ENCODE peak calls at places on chromosomes 3 and 15, in eight cellular contexts. One of them, this sample, is unnamed.

GRCh38 chr3:43079536-43080332 is 26.1 kb downstream of the POMGNT2 start:
- DNase-seq in uterus: no peak
- DNase-seq in adrenal gland: no peak
- DNase-seq in K562: no peak
- DNase-seq in lung: no peak
- DNase-seq in coronary artery: no peak
- DNase-seq in ascending aorta: no peak
- DNase-seq in heart left ventricle: no peak
- DNase-seq in this sample: no peak

GRCh38 chr3:134334231-134334900 is 39.9 kb downstream of the AMOTL2 start:
- DNase-seq in coronary artery: peak; percentile 85
- DNase-seq in heart left ventricle: no peak
- DNase-seq in uterus: no peak
- DNase-seq in ascending aorta: no peak
- DNase-seq in K562: no peak
- DNase-seq in lung: no peak
- DNase-seq in adrenal gland: no peak
- DNase-seq in this sample: no peak

GRCh38 chr3:210649-211048 is 14.1 kb downstream of the CHL1 start:
- DNase-seq in coronary artery: no peak
- DNase-seq in lung: no peak
- DNase-seq in uterus: no peak
- DNase-seq in heart left ventricle: no peak
- DNase-seq in K562: no peak
- DNase-seq in adrenal gland: no peak
- DNase-seq in ascending aorta: no peak
- DNase-seq in this sample: no peak

GRCh38 chr3:50606596-50606995 is 5.0 kb downstream of the CISH start:
- DNase-seq in heart left ventricle: no peak
- DNase-seq in uterus: no peak
- DNase-seq in lung: no peak
- DNase-seq in ascending aorta: no peak
- DNase-seq in coronary artery: no peak
- DNase-seq in K562: no peak
- DNase-seq in adrenal gland: no peak
- DNase-seq in this sample: peak; percentile 48

GRCh38 chr15:49135893-49136292 is 19.5 kb downstream of the COPS2 start:
- DNase-seq in K562: no peak
- DNase-seq in lung: no peak
- DNase-seq in uterus: no peak
- DNase-seq in adrenal gland: no peak
- DNase-seq in ascending aorta: no peak
- DNase-seq in heart left ventricle: no peak
- DNase-seq in coronary artery: no peak
- DNase-seq in this sample: no peak

GRCh38 chr3:12750658-12751071 is 8.4 kb downstream of the TMEM40 start:
- DNase-seq in lung: no peak
- DNase-seq in uterus: peak; percentile 29
- DNase-seq in coronary artery: no peak
- DNase-seq in K562: no peak
- DNase-seq in adrenal gland: no peak
- DNase-seq in heart left ventricle: no peak
- DNase-seq in ascending aorta: no peak
- DNase-seq in this sample: no peak

GRCh38 chr3:133699467-133699866 is 37.7 kb upstream of the TOPBP1 start:
- DNase-seq in uterus: no peak
- DNase-seq in heart left ventricle: no peak
- DNase-seq in K562: no peak
- DNase-seq in ascending aorta: no peak
- DNase-seq in adrenal gland: no peak
- DNase-seq in coronary artery: no peak
- DNase-seq in lung: no peak
- DNase-seq in this sample: no peak

GRCh38 chr3:180828001-180828720 is 84.3 kb upstream of the FXR1 start:
- DNase-seq in heart left ventricle: no peak
- DNase-seq in lung: no peak
- DNase-seq in K562: no peak
- DNase-seq in uterus: no peak
- DNase-seq in ascending aorta: no peak
- DNase-seq in adrenal gland: no peak
- DNase-seq in coronary artery: no peak
- DNase-seq in this sample: no peak

GRCh38 chr3:46372492-46373359 is 2.0 kb downstream of the CCR5 start:
- DNase-seq in uterus: no peak
- DNase-seq in heart left ventricle: no peak
- DNase-seq in ascending aorta: no peak
- DNase-seq in adrenal gland: no peak
- DNase-seq in lung: no peak
- DNase-seq in K562: no peak
- DNase-seq in coronary artery: no peak
- DNase-seq in this sample: no peak

GRCh38 chr3:13782501-13782900 is 97.4 kb downstream of the WNT7A start:
- DNase-seq in K562: no peak
- DNase-seq in ascending aorta: no peak
- DNase-seq in coronary artery: no peak
- DNase-seq in uterus: no peak
- DNase-seq in heart left ventricle: no peak
- DNase-seq in adrenal gland: no peak
- DNase-seq in lung: no peak
- DNase-seq in this sample: no peak

GRCh38 chr3:187450791-187451190 is 82.6 kb downstream of the RTP4 start:
- DNase-seq in adrenal gland: no peak
- DNase-seq in heart left ventricle: no peak
- DNase-seq in K562: no peak
- DNase-seq in uterus: no peak
- DNase-seq in coronary artery: no peak
- DNase-seq in lung: no peak
- DNase-seq in ascending aorta: no peak
- DNase-seq in this sample: no peak

GRCh38 chr15:72118400-72118978 is at the start of gene SENP8:
- DNase-seq in heart left ventricle: no peak
- DNase-seq in lung: no peak
- DNase-seq in ascending aorta: no peak
- DNase-seq in coronary artery: no peak
- DNase-seq in uterus: no peak
- DNase-seq in adrenal gland: no peak
- DNase-seq in K562: peak; percentile 83
- DNase-seq in this sample: no peak

GRCh38 chr3:133535971-133536634 is 37.4 kb upstream of the CDV3 start:
- DNase-seq in heart left ventricle: no peak
- DNase-seq in adrenal gland: peak; percentile 63
- DNase-seq in ascending aorta: no peak
- DNase-seq in lung: no peak
- DNase-seq in K562: no peak
- DNase-seq in uterus: no peak
- DNase-seq in coronary artery: no peak
- DNase-seq in this sample: no peak

GRCh38 chr3:128473180-128473519 is 6.5 kb upstream of the DNAJB8 start:
- DNase-seq in K562: peak; percentile 24
- DNase-seq in lung: no peak
- DNase-seq in adrenal gland: no peak
- DNase-seq in coronary artery: no peak
- DNase-seq in heart left ventricle: no peak
- DNase-seq in ascending aorta: no peak
- DNase-seq in uterus: no peak
- DNase-seq in this sample: no peak

GRCh38 chr15:91468861-91469260 is 368.8 kb downstream of the SV2B start:
- DNase-seq in lung: no peak
- DNase-seq in uterus: no peak
- DNase-seq in ascending aorta: no peak
- DNase-seq in heart left ventricle: no peak
- DNase-seq in K562: no peak
- DNase-seq in adrenal gland: no peak
- DNase-seq in coronary artery: no peak
- DNase-seq in this sample: no peak

GRCh38 chr15:94306700-94307650 is 75.6 kb downstream of the MCTP2 start:
- DNase-seq in adrenal gland: no peak
- DNase-seq in K562: no peak
- DNase-seq in ascending aorta: no peak
- DNase-seq in uterus: no peak
- DNase-seq in coronary artery: no peak
- DNase-seq in lung: no peak
- DNase-seq in heart left ventricle: no peak
- DNase-seq in this sample: no peak

GRCh38 chr3:85939026-85939616 is 980.3 kb downstream of the CADM2 start:
- DNase-seq in lung: no peak
- DNase-seq in adrenal gland: no peak
- DNase-seq in uterus: no peak
- DNase-seq in coronary artery: no peak
- DNase-seq in K562: no peak
- DNase-seq in ascending aorta: no peak
- DNase-seq in heart left ventricle: no peak
- DNase-seq in this sample: no peak

GRCh38 chr3:16899919-16900318 is 15.2 kb downstream of the PLCL2 start:
- DNase-seq in uterus: no peak
- DNase-seq in coronary artery: no peak
- DNase-seq in ascending aorta: no peak
- DNase-seq in lung: no peak
- DNase-seq in heart left ventricle: no peak
- DNase-seq in K562: no peak
- DNase-seq in adrenal gland: no peak
- DNase-seq in this sample: no peak

GRCh38 chr3:139732729-139733128 is 55.0 kb upstream of the NMNAT3 start:
- DNase-seq in uterus: no peak
- DNase-seq in ascending aorta: no peak
- DNase-seq in adrenal gland: no peak
- DNase-seq in lung: no peak
- DNase-seq in coronary artery: no peak
- DNase-seq in K562: no peak
- DNase-seq in heart left ventricle: no peak
- DNase-seq in this sample: no peak

GRCh38 chr15:94205366-94205765 is 26.0 kb upstream of the MCTP2 start:
- DNase-seq in lung: no peak
- DNase-seq in adrenal gland: no peak
- DNase-seq in ascending aorta: no peak
- DNase-seq in uterus: no peak
- DNase-seq in coronary artery: no peak
- DNase-seq in K562: no peak
- DNase-seq in heart left ventricle: no peak
- DNase-seq in this sample: no peak

GRCh38 chr3:160678447-160678846 is 1.5 kb downstream of the ARL14 start:
- DNase-seq in uterus: no peak
- DNase-seq in coronary artery: no peak
- DNase-seq in K562: no peak
- DNase-seq in heart left ventricle: no peak
- DNase-seq in adrenal gland: no peak
- DNase-seq in lung: no peak
- DNase-seq in ascending aorta: no peak
- DNase-seq in this sample: no peak

GRCh38 chr3:193947636-193948035 is 188.3 kb upstream of the HES1 start:
- DNase-seq in uterus: no peak
- DNase-seq in ascending aorta: no peak
- DNase-seq in adrenal gland: no peak
- DNase-seq in K562: no peak
- DNase-seq in heart left ventricle: no peak
- DNase-seq in lung: no peak
- DNase-seq in coronary artery: no peak
- DNase-seq in this sample: no peak

GRCh38 chr3:53154731-53155320 is 6.2 kb upstream of the PRKCD start:
- DNase-seq in adrenal gland: peak; percentile 72
- DNase-seq in coronary artery: no peak
- DNase-seq in lung: no peak
- DNase-seq in heart left ventricle: no peak
- DNase-seq in uterus: no peak
- DNase-seq in ascending aorta: no peak
- DNase-seq in K562: no peak
- DNase-seq in this sample: no peak

DNA sequence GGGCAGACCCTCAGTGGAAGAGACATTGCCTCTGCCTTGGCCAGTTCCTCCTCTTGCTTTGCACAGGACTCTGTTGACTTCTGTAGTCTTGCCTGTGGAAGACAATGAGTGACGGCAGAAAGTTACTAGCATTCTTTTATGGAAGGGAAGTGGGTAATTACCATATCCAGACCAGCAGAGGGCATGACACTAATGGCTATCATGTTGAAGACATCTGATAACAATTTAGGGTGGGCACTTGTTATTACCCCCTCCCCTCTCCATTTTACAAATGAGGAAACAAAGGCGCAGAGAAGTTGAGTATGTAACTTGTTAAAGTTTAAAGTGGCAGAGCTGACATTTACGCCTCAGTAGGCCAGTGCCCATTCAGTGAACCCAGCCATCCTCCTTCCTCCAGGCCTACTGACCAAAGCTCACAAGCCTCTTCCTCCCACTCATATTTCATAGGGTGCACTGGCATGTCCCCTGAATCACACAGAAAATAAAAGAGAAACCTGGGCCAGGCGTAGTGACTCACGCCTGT is 48.2 kb upstream of the FMN1 start:
- DNase-seq in coronary artery: no peak
- DNase-seq in K562: peak; percentile 17
- DNase-seq in ascending aorta: no peak
- DNase-seq in lung: no peak
- DNase-seq in adrenal gland: no peak
- DNase-seq in heart left ventricle: no peak
- DNase-seq in uterus: no peak
- DNase-seq in this sample: no peak
- TF ChIP-seq CTCF in coronary artery: no peak
- TF ChIP-seq CTCF in K562: peak; percentile 43
- TF ChIP-seq CTCF in ascending aorta: no peak
- TF ChIP-seq CTCF in lung: no peak
- TF ChIP-seq CTCF in adrenal gland: peak; percentile 18
- TF ChIP-seq CTCF in heart left ventricle: peak; percentile 18
- TF ChIP-seq CTCF in uterus: no peak
- TF ChIP-seq CTCF in this sample: no peak

GRCh38 chr15:31391687-31392671 is 65.3 kb downstream of the KLF13 start:
- DNase-seq in lung: peak; percentile 83
- DNase-seq in heart left ventricle: peak; percentile 92
- DNase-seq in adrenal gland: peak; percentile 81
- DNase-seq in K562: peak; percentile 89
- DNase-seq in coronary artery: peak; percentile 92
- DNase-seq in uterus: peak; percentile 80
- DNase-seq in ascending aorta: peak; percentile 67
- DNase-seq in this sample: peak; percentile 70
- H3K27ac ChIP-seq in lung: peak overlapping the region; percentile 99
- H3K27ac ChIP-seq in heart left ventricle: peak overlapping the region; percentile 97
- H3K27ac ChIP-seq in adrenal gland: peak overlapping the region; percentile 60
- H3K27ac ChIP-seq in K562: no peak overlapping the region
- H3K27ac ChIP-seq in coronary artery: peak overlapping the region; percentile 99
- H3K27ac ChIP-seq in uterus: peak overlapping the region; percentile 90
- H3K27ac ChIP-seq in ascending aorta: peak overlapping the region; percentile 96
- H3K27ac ChIP-seq in this sample: peak overlapping the region; percentile 8

DNA sequence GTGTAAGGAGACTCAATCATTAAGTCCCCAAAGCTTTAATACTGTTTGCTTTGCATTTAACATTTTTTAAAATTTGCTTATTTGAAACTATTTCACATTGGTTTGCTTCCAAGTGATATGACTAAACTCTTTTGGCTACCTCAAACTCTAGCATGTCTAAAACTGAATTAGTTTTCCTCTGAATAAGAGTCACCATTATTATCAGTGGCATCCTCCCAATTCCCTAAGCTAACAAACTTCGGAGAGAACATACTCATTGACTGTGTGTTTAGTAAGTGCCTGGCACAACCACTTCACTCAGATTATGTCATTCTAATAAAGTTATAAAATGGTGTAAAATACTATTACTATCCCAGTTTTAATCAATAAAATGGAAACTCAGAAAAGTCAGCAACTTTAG is 21.9 kb downstream of the ATOSA start:
- DNase-seq in K562: no peak
- DNase-seq in ascending aorta: no peak
- DNase-seq in lung: no peak
- DNase-seq in heart left ventricle: no peak
- DNase-seq in adrenal gland: peak; percentile 28
- DNase-seq in coronary artery: no peak
- DNase-seq in uterus: no peak
- DNase-seq in this sample: no peak
- TF ChIP-seq CTCF in K562: no peak
- TF ChIP-seq CTCF in ascending aorta: no peak
- TF ChIP-seq CTCF in lung: no peak
- TF ChIP-seq CTCF in heart left ventricle: no peak
- TF ChIP-seq CTCF in adrenal gland: no peak
- TF ChIP-seq CTCF in coronary artery: no peak
- TF ChIP-seq CTCF in uterus: no peak
- TF ChIP-seq CTCF in this sample: no peak

GRCh38 chr3:183766745-183767606 is 58.4 kb downstream of the MAP6D1 start:
- DNase-seq in adrenal gland: peak; percentile 78
- DNase-seq in ascending aorta: no peak
- DNase-seq in K562: peak; percentile 63
- DNase-seq in heart left ventricle: peak; percentile 64
- DNase-seq in lung: peak; percentile 82
- DNase-seq in coronary artery: no peak
- DNase-seq in uterus: peak; percentile 52
- DNase-seq in this sample: peak; percentile 53
- H3K27ac ChIP-seq in adrenal gland: no peak overlapping the region
- H3K27ac ChIP-seq in ascending aorta: no peak overlapping the region
- H3K27ac ChIP-seq in K562: no peak overlapping the region
- H3K27ac ChIP-seq in heart left ventricle: no peak overlapping the region
- H3K27ac ChIP-seq in lung: no peak overlapping the region
- H3K27ac ChIP-seq in coronary artery: no peak overlapping the region
- H3K27ac ChIP-seq in uterus: no peak overlapping the region
- H3K27ac ChIP-seq in this sample: no peak overlapping the region